ENCODE peak calls at places on chromosomes 13 and 19, in nine cellular contexts. One of them, this sample, is unnamed.

GRCh38 chr13:88979465-88980180 is 1308.5 kb downstream of the SLITRK5 start:
- DNase-seq in activated CD4-positive, alpha-beta T cell treated with anti-CD3 and anti-CD28 coated beads, Interleukin-2, amount 50 U/mL, for 24 hours: peak
- DNase-seq in cardiac muscle cell: peak
- DNase-seq in M059J: no peak
- DNase-seq in stimulated activated CD4-positive, alpha-beta T cell treated with anti-CD3 and anti-CD28 coated beads, Interleukin-4, amount 100 ng/mL, for 24 hours: no peak
- DNase-seq in T-helper 9 cell: no peak
- DNase-seq in fibroblast of the aortic adventitia: no peak
- DNase-seq in HT-29: peak
- DNase-seq in activated CD4-positive, CD25-positive, alpha-beta regulatory T cell: no peak
- DNase-seq in this sample: peak

GRCh38 chr13:95784891-95785290 is 108.0 kb downstream of the DNAJC3 start:
- DNase-seq in activated CD4-positive, CD25-positive, alpha-beta regulatory T cell: no peak
- DNase-seq in cardiac muscle cell: peak
- DNase-seq in fibroblast of the aortic adventitia: peak
- DNase-seq in stimulated activated CD4-positive, alpha-beta T cell treated with anti-CD3 and anti-CD28 coated beads, Interleukin-4, amount 100 ng/mL, for 24 hours: no peak
- DNase-seq in M059J: peak
- DNase-seq in activated CD4-positive, alpha-beta T cell treated with anti-CD3 and anti-CD28 coated beads, Interleukin-2, amount 50 U/mL, for 24 hours: no peak
- DNase-seq in HT-29: no peak
- DNase-seq in T-helper 9 cell: no peak
- DNase-seq in this sample: no peak

GRCh38 chr19:10830941-10831779 is 4.9 kb downstream of the TMED1 start:
- DNase-seq in activated CD4-positive, CD25-positive, alpha-beta regulatory T cell: no peak
- DNase-seq in fibroblast of the aortic adventitia: no peak
- DNase-seq in stimulated activated CD4-positive, alpha-beta T cell treated with anti-CD3 and anti-CD28 coated beads, Interleukin-4, amount 100 ng/mL, for 24 hours: no peak
- DNase-seq in cardiac muscle cell: no peak
- DNase-seq in M059J: no peak
- DNase-seq in T-helper 9 cell: no peak
- DNase-seq in activated CD4-positive, alpha-beta T cell treated with anti-CD3 and anti-CD28 coated beads, Interleukin-2, amount 50 U/mL, for 24 hours: no peak
- DNase-seq in HT-29: no peak
- DNase-seq in this sample: no peak

GRCh38 chr19:42045575-42045974 is 24.4 kb downstream of the GRIK5 start:
- DNase-seq in activated CD4-positive, CD25-positive, alpha-beta regulatory T cell: no peak
- DNase-seq in fibroblast of the aortic adventitia: no peak
- DNase-seq in cardiac muscle cell: no peak
- DNase-seq in HT-29: no peak
- DNase-seq in T-helper 9 cell: no peak
- DNase-seq in activated CD4-positive, alpha-beta T cell treated with anti-CD3 and anti-CD28 coated beads, Interleukin-2, amount 50 U/mL, for 24 hours: no peak
- DNase-seq in M059J: no peak
- DNase-seq in stimulated activated CD4-positive, alpha-beta T cell treated with anti-CD3 and anti-CD28 coated beads, Interleukin-4, amount 100 ng/mL, for 24 hours: no peak
- DNase-seq in this sample: no peak

GRCh38 chr13:67223742-67224141 is 6.4 kb downstream of the PCDH9 start:
- DNase-seq in activated CD4-positive, CD25-positive, alpha-beta regulatory T cell: no peak
- DNase-seq in stimulated activated CD4-positive, alpha-beta T cell treated with anti-CD3 and anti-CD28 coated beads, Interleukin-4, amount 100 ng/mL, for 24 hours: no peak
- DNase-seq in cardiac muscle cell: no peak
- DNase-seq in fibroblast of the aortic adventitia: no peak
- DNase-seq in HT-29: no peak
- DNase-seq in M059J: no peak
- DNase-seq in activated CD4-positive, alpha-beta T cell treated with anti-CD3 and anti-CD28 coated beads, Interleukin-2, amount 50 U/mL, for 24 hours: no peak
- DNase-seq in T-helper 9 cell: no peak
- DNase-seq in this sample: no peak

GRCh38 chr19:56538761-56539263 is at the start of gene ZFP28:
- DNase-seq in HT-29: no peak
- DNase-seq in activated CD4-positive, CD25-positive, alpha-beta regulatory T cell: peak
- DNase-seq in fibroblast of the aortic adventitia: no peak
- DNase-seq in T-helper 9 cell: no peak
- DNase-seq in stimulated activated CD4-positive, alpha-beta T cell treated with anti-CD3 and anti-CD28 coated beads, Interleukin-4, amount 100 ng/mL, for 24 hours: peak
- DNase-seq in M059J: no peak
- DNase-seq in cardiac muscle cell: no peak
- DNase-seq in activated CD4-positive, alpha-beta T cell treated with anti-CD3 and anti-CD28 coated beads, Interleukin-2, amount 50 U/mL, for 24 hours: peak
- DNase-seq in this sample: no peak

GRCh38 chr13:32595306-32595705 is 9.1 kb downstream of the PDS5B start:
- DNase-seq in fibroblast of the aortic adventitia: no peak
- DNase-seq in activated CD4-positive, alpha-beta T cell treated with anti-CD3 and anti-CD28 coated beads, Interleukin-2, amount 50 U/mL, for 24 hours: no peak
- DNase-seq in M059J: no peak
- DNase-seq in stimulated activated CD4-positive, alpha-beta T cell treated with anti-CD3 and anti-CD28 coated beads, Interleukin-4, amount 100 ng/mL, for 24 hours: no peak
- DNase-seq in cardiac muscle cell: no peak
- DNase-seq in T-helper 9 cell: no peak
- DNase-seq in activated CD4-positive, CD25-positive, alpha-beta regulatory T cell: no peak
- DNase-seq in HT-29: no peak
- DNase-seq in this sample: no peak

GRCh38 chr13:112870737-112871287 is 98.2 kb upstream of the MCF2L start:
- DNase-seq in stimulated activated CD4-positive, alpha-beta T cell treated with anti-CD3 and anti-CD28 coated beads, Interleukin-4, amount 100 ng/mL, for 24 hours: no peak
- DNase-seq in activated CD4-positive, CD25-positive, alpha-beta regulatory T cell: no peak
- DNase-seq in T-helper 9 cell: no peak
- DNase-seq in HT-29: no peak
- DNase-seq in fibroblast of the aortic adventitia: no peak
- DNase-seq in activated CD4-positive, alpha-beta T cell treated with anti-CD3 and anti-CD28 coated beads, Interleukin-2, amount 50 U/mL, for 24 hours: no peak
- DNase-seq in cardiac muscle cell: no peak
- DNase-seq in M059J: no peak
- DNase-seq in this sample: no peak

GRCh38 chr19:48844472-48844871 is 8.2 kb upstream of the HSD17B14 start:
- DNase-seq in fibroblast of the aortic adventitia: peak
- DNase-seq in stimulated activated CD4-positive, alpha-beta T cell treated with anti-CD3 and anti-CD28 coated beads, Interleukin-4, amount 100 ng/mL, for 24 hours: no peak
- DNase-seq in activated CD4-positive, CD25-positive, alpha-beta regulatory T cell: no peak
- DNase-seq in cardiac muscle cell: peak
- DNase-seq in activated CD4-positive, alpha-beta T cell treated with anti-CD3 and anti-CD28 coated beads, Interleukin-2, amount 50 U/mL, for 24 hours: no peak
- DNase-seq in M059J: peak
- DNase-seq in T-helper 9 cell: no peak
- DNase-seq in HT-29: peak
- DNase-seq in this sample: peak

GRCh38 chr13:111512707-111513106 is 192.3 kb downstream of the TEX29 start:
- DNase-seq in HT-29: no peak
- DNase-seq in activated CD4-positive, alpha-beta T cell treated with anti-CD3 and anti-CD28 coated beads, Interleukin-2, amount 50 U/mL, for 24 hours: no peak
- DNase-seq in activated CD4-positive, CD25-positive, alpha-beta regulatory T cell: no peak
- DNase-seq in cardiac muscle cell: no peak
- DNase-seq in T-helper 9 cell: no peak
- DNase-seq in fibroblast of the aortic adventitia: no peak
- DNase-seq in stimulated activated CD4-positive, alpha-beta T cell treated with anti-CD3 and anti-CD28 coated beads, Interleukin-4, amount 100 ng/mL, for 24 hours: no peak
- DNase-seq in M059J: no peak
- DNase-seq in this sample: no peak

GRCh38 chr13:114174529-114174941 is 4.5 kb upstream of the CFAP97D2 start:
- DNase-seq in activated CD4-positive, alpha-beta T cell treated with anti-CD3 and anti-CD28 coated beads, Interleukin-2, amount 50 U/mL, for 24 hours: no peak
- DNase-seq in M059J: no peak
- DNase-seq in stimulated activated CD4-positive, alpha-beta T cell treated with anti-CD3 and anti-CD28 coated beads, Interleukin-4, amount 100 ng/mL, for 24 hours: no peak
- DNase-seq in cardiac muscle cell: peak
- DNase-seq in HT-29: no peak
- DNase-seq in fibroblast of the aortic adventitia: peak
- DNase-seq in T-helper 9 cell: no peak
- DNase-seq in activated CD4-positive, CD25-positive, alpha-beta regulatory T cell: no peak
- DNase-seq in this sample: no peak

GRCh38 chr13:27341616-27342015 is 71.0 kb downstream of the RASL11A start:
- DNase-seq in stimulated activated CD4-positive, alpha-beta T cell treated with anti-CD3 and anti-CD28 coated beads, Interleukin-4, amount 100 ng/mL, for 24 hours: no peak
- DNase-seq in fibroblast of the aortic adventitia: no peak
- DNase-seq in activated CD4-positive, CD25-positive, alpha-beta regulatory T cell: no peak
- DNase-seq in activated CD4-positive, alpha-beta T cell treated with anti-CD3 and anti-CD28 coated beads, Interleukin-2, amount 50 U/mL, for 24 hours: no peak
- DNase-seq in cardiac muscle cell: peak
- DNase-seq in T-helper 9 cell: no peak
- DNase-seq in HT-29: no peak
- DNase-seq in M059J: peak
- DNase-seq in this sample: no peak

GRCh38 chr19:4077800-4078683 is 11.3 kb upstream of the ZBTB7A start:
- DNase-seq in HT-29: peak
- DNase-seq in activated CD4-positive, CD25-positive, alpha-beta regulatory T cell: no peak
- DNase-seq in M059J: peak
- DNase-seq in activated CD4-positive, alpha-beta T cell treated with anti-CD3 and anti-CD28 coated beads, Interleukin-2, amount 50 U/mL, for 24 hours: no peak
- DNase-seq in cardiac muscle cell: peak
- DNase-seq in fibroblast of the aortic adventitia: no peak
- DNase-seq in stimulated activated CD4-positive, alpha-beta T cell treated with anti-CD3 and anti-CD28 coated beads, Interleukin-4, amount 100 ng/mL, for 24 hours: peak
- DNase-seq in T-helper 9 cell: no peak
- DNase-seq in this sample: peak

GRCh38 chr19:14565765-14566711 is 5.8 kb downstream of the NDUFB7 start:
- DNase-seq in cardiac muscle cell: no peak
- DNase-seq in M059J: no peak
- DNase-seq in HT-29: no peak
- DNase-seq in stimulated activated CD4-positive, alpha-beta T cell treated with anti-CD3 and anti-CD28 coated beads, Interleukin-4, amount 100 ng/mL, for 24 hours: no peak
- DNase-seq in activated CD4-positive, CD25-positive, alpha-beta regulatory T cell: no peak
- DNase-seq in T-helper 9 cell: no peak
- DNase-seq in activated CD4-positive, alpha-beta T cell treated with anti-CD3 and anti-CD28 coated beads, Interleukin-2, amount 50 U/mL, for 24 hours: no peak
- DNase-seq in fibroblast of the aortic adventitia: no peak
- DNase-seq in this sample: no peak

GRCh38 chr13:112899618-112900600 is 69.1 kb upstream of the MCF2L start:
- DNase-seq in cardiac muscle cell: no peak
- DNase-seq in fibroblast of the aortic adventitia: no peak
- DNase-seq in activated CD4-positive, CD25-positive, alpha-beta regulatory T cell: no peak
- DNase-seq in T-helper 9 cell: no peak
- DNase-seq in HT-29: no peak
- DNase-seq in M059J: no peak
- DNase-seq in stimulated activated CD4-positive, alpha-beta T cell treated with anti-CD3 and anti-CD28 coated beads, Interleukin-4, amount 100 ng/mL, for 24 hours: no peak
- DNase-seq in activated CD4-positive, alpha-beta T cell treated with anti-CD3 and anti-CD28 coated beads, Interleukin-2, amount 50 U/mL, for 24 hours: no peak
- DNase-seq in this sample: no peak

GRCh38 chr19:13463296-13463695 is 43.0 kb downstream of the CACNA1A start:
- DNase-seq in M059J: peak
- DNase-seq in HT-29: peak
- DNase-seq in activated CD4-positive, alpha-beta T cell treated with anti-CD3 and anti-CD28 coated beads, Interleukin-2, amount 50 U/mL, for 24 hours: no peak
- DNase-seq in fibroblast of the aortic adventitia: peak
- DNase-seq in activated CD4-positive, CD25-positive, alpha-beta regulatory T cell: no peak
- DNase-seq in T-helper 9 cell: peak
- DNase-seq in cardiac muscle cell: peak
- DNase-seq in stimulated activated CD4-positive, alpha-beta T cell treated with anti-CD3 and anti-CD28 coated beads, Interleukin-4, amount 100 ng/mL, for 24 hours: no peak
- DNase-seq in this sample: no peak

GRCh38 chr13:67238277-67238859 is 8.2 kb upstream of the PCDH9 start:
- DNase-seq in M059J: peak
- DNase-seq in cardiac muscle cell: peak
- DNase-seq in activated CD4-positive, alpha-beta T cell treated with anti-CD3 and anti-CD28 coated beads, Interleukin-2, amount 50 U/mL, for 24 hours: no peak
- DNase-seq in activated CD4-positive, CD25-positive, alpha-beta regulatory T cell: no peak
- DNase-seq in T-helper 9 cell: no peak
- DNase-seq in stimulated activated CD4-positive, alpha-beta T cell treated with anti-CD3 and anti-CD28 coated beads, Interleukin-4, amount 100 ng/mL, for 24 hours: no peak
- DNase-seq in HT-29: peak
- DNase-seq in fibroblast of the aortic adventitia: peak
- DNase-seq in this sample: peak

GRCh38 chr19:4547303-4548237 is 7.7 kb upstream of the LRG1 start:
- DNase-seq in M059J: no peak
- DNase-seq in activated CD4-positive, alpha-beta T cell treated with anti-CD3 and anti-CD28 coated beads, Interleukin-2, amount 50 U/mL, for 24 hours: no peak
- DNase-seq in T-helper 9 cell: no peak
- DNase-seq in cardiac muscle cell: peak
- DNase-seq in HT-29: peak
- DNase-seq in fibroblast of the aortic adventitia: no peak
- DNase-seq in stimulated activated CD4-positive, alpha-beta T cell treated with anti-CD3 and anti-CD28 coated beads, Interleukin-4, amount 100 ng/mL, for 24 hours: peak
- DNase-seq in activated CD4-positive, CD25-positive, alpha-beta regulatory T cell: no peak
- DNase-seq in this sample: peak

GRCh38 chr19:757811-758668 is 7.1 kb downstream of the MISP start:
- DNase-seq in T-helper 9 cell: no peak
- DNase-seq in activated CD4-positive, CD25-positive, alpha-beta regulatory T cell: no peak
- DNase-seq in fibroblast of the aortic adventitia: no peak
- DNase-seq in activated CD4-positive, alpha-beta T cell treated with anti-CD3 and anti-CD28 coated beads, Interleukin-2, amount 50 U/mL, for 24 hours: no peak
- DNase-seq in M059J: no peak
- DNase-seq in cardiac muscle cell: no peak
- DNase-seq in HT-29: no peak
- DNase-seq in stimulated activated CD4-positive, alpha-beta T cell treated with anti-CD3 and anti-CD28 coated beads, Interleukin-4, amount 100 ng/mL, for 24 hours: no peak
- DNase-seq in this sample: no peak

GRCh38 chr13:105412171-105412570 is 1123.3 kb downstream of the EFNB2 start:
- DNase-seq in fibroblast of the aortic adventitia: no peak
- DNase-seq in cardiac muscle cell: no peak
- DNase-seq in HT-29: no peak
- DNase-seq in M059J: no peak
- DNase-seq in T-helper 9 cell: no peak
- DNase-seq in activated CD4-positive, alpha-beta T cell treated with anti-CD3 and anti-CD28 coated beads, Interleukin-2, amount 50 U/mL, for 24 hours: no peak
- DNase-seq in stimulated activated CD4-positive, alpha-beta T cell treated with anti-CD3 and anti-CD28 coated beads, Interleukin-4, amount 100 ng/mL, for 24 hours: no peak
- DNase-seq in activated CD4-positive, CD25-positive, alpha-beta regulatory T cell: no peak
- DNase-seq in this sample: no peak

GRCh38 chr19:10009269-10009665 is 1.0 kb downstream of the COL5A3 start:
- DNase-seq in fibroblast of the aortic adventitia: peak
- DNase-seq in activated CD4-positive, CD25-positive, alpha-beta regulatory T cell: no peak
- DNase-seq in HT-29: no peak
- DNase-seq in stimulated activated CD4-positive, alpha-beta T cell treated with anti-CD3 and anti-CD28 coated beads, Interleukin-4, amount 100 ng/mL, for 24 hours: peak
- DNase-seq in M059J: no peak
- DNase-seq in activated CD4-positive, alpha-beta T cell treated with anti-CD3 and anti-CD28 coated beads, Interleukin-2, amount 50 U/mL, for 24 hours: peak
- DNase-seq in T-helper 9 cell: peak
- DNase-seq in cardiac muscle cell: peak
- DNase-seq in this sample: peak

GRCh38 chr13:51006067-51006800 is 96.6 kb downstream of the RNASEH2B start:
- DNase-seq in stimulated activated CD4-positive, alpha-beta T cell treated with anti-CD3 and anti-CD28 coated beads, Interleukin-4, amount 100 ng/mL, for 24 hours: no peak
- DNase-seq in cardiac muscle cell: peak
- DNase-seq in T-helper 9 cell: no peak
- DNase-seq in HT-29: no peak
- DNase-seq in M059J: no peak
- DNase-seq in activated CD4-positive, alpha-beta T cell treated with anti-CD3 and anti-CD28 coated beads, Interleukin-2, amount 50 U/mL, for 24 hours: no peak
- DNase-seq in activated CD4-positive, CD25-positive, alpha-beta regulatory T cell: no peak
- DNase-seq in fibroblast of the aortic adventitia: peak
- DNase-seq in this sample: no peak

GRCh38 chr19:28012361-28012760 is 1200.6 kb downstream of the UQCRFS1 start:
- DNase-seq in M059J: no peak
- DNase-seq in HT-29: peak
- DNase-seq in activated CD4-positive, alpha-beta T cell treated with anti-CD3 and anti-CD28 coated beads, Interleukin-2, amount 50 U/mL, for 24 hours: no peak
- DNase-seq in cardiac muscle cell: no peak
- DNase-seq in fibroblast of the aortic adventitia: no peak
- DNase-seq in stimulated activated CD4-positive, alpha-beta T cell treated with anti-CD3 and anti-CD28 coated beads, Interleukin-4, amount 100 ng/mL, for 24 hours: no peak
- DNase-seq in T-helper 9 cell: no peak
- DNase-seq in activated CD4-positive, CD25-positive, alpha-beta regulatory T cell: no peak
- DNase-seq in this sample: peak

GRCh38 chr19:34831714-34832113 is 58.7 kb upstream of the ZNF599 start:
- DNase-seq in activated CD4-positive, alpha-beta T cell treated with anti-CD3 and anti-CD28 coated beads, Interleukin-2, amount 50 U/mL, for 24 hours: no peak
- DNase-seq in M059J: no peak
- DNase-seq in T-helper 9 cell: no peak
- DNase-seq in activated CD4-positive, CD25-positive, alpha-beta regulatory T cell: no peak
- DNase-seq in stimulated activated CD4-positive, alpha-beta T cell treated with anti-CD3 and anti-CD28 coated beads, Interleukin-4, amount 100 ng/mL, for 24 hours: no peak
- DNase-seq in HT-29: no peak
- DNase-seq in fibroblast of the aortic adventitia: no peak
- DNase-seq in cardiac muscle cell: no peak
- DNase-seq in this sample: no peak

GRCh38 chr13:25874907-25875306 is 176.9 kb downstream of the SHISA2 start:
- DNase-seq in T-helper 9 cell: peak
- DNase-seq in M059J: no peak
- DNase-seq in stimulated activated CD4-positive, alpha-beta T cell treated with anti-CD3 and anti-CD28 coated beads, Interleukin-4, amount 100 ng/mL, for 24 hours: peak
- DNase-seq in fibroblast of the aortic adventitia: no peak
- DNase-seq in activated CD4-positive, alpha-beta T cell treated with anti-CD3 and anti-CD28 coated beads, Interleukin-2, amount 50 U/mL, for 24 hours: peak
- DNase-seq in cardiac muscle cell: no peak
- DNase-seq in activated CD4-positive, CD25-positive, alpha-beta regulatory T cell: no peak
- DNase-seq in HT-29: no peak
- DNase-seq in this sample: no peak

GRCh38 chr13:109200556-109200955 is 571.1 kb downstream of the MYO16 start:
- DNase-seq in stimulated activated CD4-positive, alpha-beta T cell treated with anti-CD3 and anti-CD28 coated beads, Interleukin-4, amount 100 ng/mL, for 24 hours: no peak
- DNase-seq in T-helper 9 cell: no peak
- DNase-seq in HT-29: no peak
- DNase-seq in activated CD4-positive, alpha-beta T cell treated with anti-CD3 and anti-CD28 coated beads, Interleukin-2, amount 50 U/mL, for 24 hours: no peak
- DNase-seq in activated CD4-positive, CD25-positive, alpha-beta regulatory T cell: no peak
- DNase-seq in fibroblast of the aortic adventitia: no peak
- DNase-seq in M059J: no peak
- DNase-seq in cardiac muscle cell: no peak
- DNase-seq in this sample: no peak

GRCh38 chr13:21637296-21637695 is 33.3 kb upstream of the MICU2 start:
- DNase-seq in T-helper 9 cell: peak
- DNase-seq in fibroblast of the aortic adventitia: peak
- DNase-seq in stimulated activated CD4-positive, alpha-beta T cell treated with anti-CD3 and anti-CD28 coated beads, Interleukin-4, amount 100 ng/mL, for 24 hours: peak
- DNase-seq in HT-29: peak
- DNase-seq in cardiac muscle cell: peak
- DNase-seq in activated CD4-positive, CD25-positive, alpha-beta regulatory T cell: no peak
- DNase-seq in activated CD4-positive, alpha-beta T cell treated with anti-CD3 and anti-CD28 coated beads, Interleukin-2, amount 50 U/mL, for 24 hours: no peak
- DNase-seq in M059J: peak
- DNase-seq in this sample: no peak

GRCh38 chr19:20863176-20863575 is 59.9 kb upstream of the ZNF85 start:
- DNase-seq in stimulated activated CD4-positive, alpha-beta T cell treated with anti-CD3 and anti-CD28 coated beads, Interleukin-4, amount 100 ng/mL, for 24 hours: no peak
- DNase-seq in HT-29: no peak
- DNase-seq in T-helper 9 cell: no peak
- DNase-seq in cardiac muscle cell: no peak
- DNase-seq in M059J: no peak
- DNase-seq in fibroblast of the aortic adventitia: no peak
- DNase-seq in activated CD4-positive, alpha-beta T cell treated with anti-CD3 and anti-CD28 coated beads, Interleukin-2, amount 50 U/mL, for 24 hours: no peak
- DNase-seq in activated CD4-positive, CD25-positive, alpha-beta regulatory T cell: no peak
- DNase-seq in this sample: no peak

This sample was measured in SK-MEL-5.